ENCODE peak calls at places on chromosomes 13 and 19, in five cellular contexts. B is stomach, N is nephron progenitor cell, J is fibroblast of the aortic adventitia, C is psoas muscle. H is an unnamed sample.

GRCh38 chr13:90882551-90882950 is 464.9 kb upstream of the MIR17HG start:
- DNase-seq in J (no peak), B (no peak), C (no peak), N (no peak), H (no peak)

GRCh38 chr19:3284759-3285646 is 60.5 kb downstream of the CELF5 start:
- DNase-seq in C (peak), B (peak), J (peak), N (peak), H (no peak)

GRCh38 chr19:18251587-18252369 is 22.5 kb downstream of the IQCN start:
- DNase-seq in B (peak), J (peak), N (peak), C (peak), H (peak)

GRCh38 chr13:109309625-109310363 is 476.6 kb downstream of the IRS2 start:
- DNase-seq in J (no peak), B (peak), N (no peak), C (no peak), H (no peak)

GRCh38 chr13:113366031-113366588 is 2.2 kb upstream of the GRTP1 start:
- DNase-seq in N (peak), C (no peak), J (no peak), B (peak), H (no peak)

GRCh38 chr13:48436661-48437242 is 23.8 kb upstream of the LPAR6 start:
- DNase-seq in B (no peak), J (no peak), C (no peak), N (no peak), H (no peak)

GRCh38 chr19:34096020-34096915 is 76.0 kb upstream of the LSM14A start:
- DNase-seq in J (peak), B (no peak), C (no peak), N (no peak), H (no peak)

GRCh38 chr13:101453784-101454201 is 1.3 kb downstream of the ITGBL1 start:
- DNase-seq in N (no peak), B (peak), J (no peak), C (no peak), H (no peak)

GRCh38 chr19:43913383-43913782 is 21.7 kb downstream of the ZNF45 start:
- DNase-seq in N (no peak), C (no peak), B (no peak), J (no peak), H (no peak)

GRCh38 chr13:21060063-21060826 is 1.1 kb downstream of the LATS2 start:
- DNase-seq in C (peak), J (peak), N (peak), B (peak), H (no peak)

GRCh38 chr19:14058182-14059092 is 3.4 kb downstream of the PALM3 start:
- DNase-seq in N (no peak), C (no peak), J (no peak), B (no peak), H (no peak)

GRCh38 chr13:46961719-46962118 is 64.9 kb upstream of the HTR2A start:
- DNase-seq in J (peak), B (no peak), C (no peak), N (no peak), H (no peak)

GRCh38 chr13:99136427-99136954 is 64.2 kb upstream of the UBAC2 start:
- DNase-seq in B (no peak), N (no peak), J (no peak), C (no peak), H (no peak)

GRCh38 chr19:5621311-5621944 is 1.1 kb downstream of the SAFB2 start:
- DNase-seq in J (peak), N (no peak), B (peak), C (peak), H (no peak)

GRCh38 chr13:31433756-31434155 is 234.0 kb downstream of the B3GLCT start:
- DNase-seq in B (no peak), J (peak), C (no peak), N (no peak), H (no peak)

GRCh38 chr19:1159864-1160595 is 14.0 kb downstream of the SBNO2 start:
- DNase-seq in B (no peak), C (peak), N (no peak), J (no peak), H (no peak)

GRCh38 chr19:9644472-9644871 is 23.4 kb upstream of the ZNF561 start:
- DNase-seq in N (no peak), C (no peak), J (no peak), B (no peak), H (no peak)

GRCh38 chr19:15701757-15702589 is 25.9 kb upstream of the OR10H2 start:
- DNase-seq in J (no peak), B (no peak), C (no peak), N (no peak), H (no peak)

GRCh38 chr19:35090160-35090794 is 25.3 kb upstream of the FXYD3 start:
- DNase-seq in B (peak), J (peak), N (peak), C (no peak), H (no peak)

GRCh38 chr19:3699071-3699740 is 1.1 kb downstream of the PIP5K1C start:
- DNase-seq in C (peak), B (no peak), J (peak), N (peak), H (peak)

GRCh38 chr19:46320559-46320958 is 23.7 kb downstream of the HIF3A start:
- DNase-seq in B (no peak), J (no peak), N (no peak), C (no peak), H (no peak)

GRCh38 chr19:12930002-12930645 is 3.4 kb downstream of the FARSA start:
- DNase-seq in J (no peak), C (no peak), N (no peak), B (no peak), H (no peak)

GRCh38 chr19:34327851-34328250 is 37.1 kb upstream of the GPI start:
- DNase-seq in J (no peak), C (no peak), B (no peak), N (no peak), H (no peak)

GRCh38 chr13:26887594-26887993 is 127.0 kb upstream of the GPR12 start:
- DNase-seq in N (no peak), J (no peak), B (no peak), C (no peak), H (no peak)
- TF ChIP-seq CTCF in N (no peak), J (no peak), B (no peak), C (no peak), H (no peak)

DNA sequence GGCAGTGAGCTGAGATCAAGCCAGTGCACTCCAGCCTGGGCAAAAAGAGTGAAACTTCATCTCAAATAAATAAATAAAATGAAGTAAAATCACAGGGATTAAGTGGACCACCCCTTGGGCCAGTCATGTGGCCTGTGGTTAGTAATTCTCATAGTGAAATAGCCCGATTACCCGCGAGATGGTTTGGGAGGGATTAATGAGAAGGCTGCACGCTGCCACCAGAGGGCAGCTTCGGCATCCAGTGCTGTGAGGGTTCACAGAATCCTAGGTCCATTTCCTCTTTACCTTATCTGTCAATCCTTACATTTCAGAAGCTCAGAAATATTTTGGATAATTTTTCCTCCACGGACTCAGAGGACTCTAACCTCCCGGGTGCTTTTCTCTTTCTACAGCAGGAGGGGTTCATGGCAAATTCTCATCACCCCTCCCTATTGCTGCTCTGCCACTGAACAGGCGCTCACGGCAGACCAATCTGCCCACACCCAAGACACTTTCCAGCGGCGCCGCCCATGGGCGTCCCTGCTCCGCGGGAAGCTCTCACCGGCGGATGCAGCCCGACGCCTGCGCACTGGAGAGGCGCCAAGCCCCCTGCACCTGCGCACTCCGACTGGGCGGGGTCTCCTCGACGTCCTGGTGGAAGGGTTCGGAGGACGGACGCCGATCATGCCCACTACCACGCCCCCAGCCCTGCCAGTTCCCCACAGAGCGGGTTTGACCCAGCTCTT is 11.0 kb downstream of the ZNF835 start:
- DNase-seq in J (no peak), N (no peak), B (no peak), C (no peak), H (no peak)
- TF ChIP-seq CTCF in J (no peak), N (no peak), B (no peak), C (no peak), H (no peak)

DNA sequence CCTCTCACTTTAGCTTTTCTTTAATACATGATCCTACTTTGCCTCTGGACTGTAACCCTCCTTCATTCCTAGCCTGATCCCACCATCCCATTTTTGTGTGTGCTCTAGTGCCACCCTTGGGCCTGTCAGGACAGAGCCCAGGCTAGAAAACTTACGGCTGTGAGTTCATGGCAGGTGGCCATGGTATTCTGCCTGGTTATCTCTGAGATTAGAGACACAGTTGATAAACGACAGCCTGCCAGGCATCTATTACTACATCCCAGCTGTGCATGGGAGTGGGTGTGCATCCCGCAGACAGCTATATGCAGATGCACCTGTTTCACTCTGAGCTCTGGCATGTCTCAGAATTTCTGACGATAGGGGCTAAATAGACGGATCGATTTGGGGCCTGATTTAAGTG is 110.9 kb downstream of the HS6ST3 start:
- DNase-seq in C (no peak), N (no peak), J (no peak), B (no peak), H (no peak)
- TF ChIP-seq CTCF in C (no peak), N (no peak), J (no peak), B (no peak), H (no peak)

GRCh38 chr13:108182652-108183051 is 32.7 kb downstream of the LIG4 start:
- DNase-seq in C (no peak), B (no peak), N (no peak), J (no peak), H (no peak)

GRCh38 chr13:108178105-108178504 is 37.2 kb downstream of the LIG4 start:
- DNase-seq in C (no peak), J (no peak), N (no peak), B (no peak), H (no peak)

DNA sequence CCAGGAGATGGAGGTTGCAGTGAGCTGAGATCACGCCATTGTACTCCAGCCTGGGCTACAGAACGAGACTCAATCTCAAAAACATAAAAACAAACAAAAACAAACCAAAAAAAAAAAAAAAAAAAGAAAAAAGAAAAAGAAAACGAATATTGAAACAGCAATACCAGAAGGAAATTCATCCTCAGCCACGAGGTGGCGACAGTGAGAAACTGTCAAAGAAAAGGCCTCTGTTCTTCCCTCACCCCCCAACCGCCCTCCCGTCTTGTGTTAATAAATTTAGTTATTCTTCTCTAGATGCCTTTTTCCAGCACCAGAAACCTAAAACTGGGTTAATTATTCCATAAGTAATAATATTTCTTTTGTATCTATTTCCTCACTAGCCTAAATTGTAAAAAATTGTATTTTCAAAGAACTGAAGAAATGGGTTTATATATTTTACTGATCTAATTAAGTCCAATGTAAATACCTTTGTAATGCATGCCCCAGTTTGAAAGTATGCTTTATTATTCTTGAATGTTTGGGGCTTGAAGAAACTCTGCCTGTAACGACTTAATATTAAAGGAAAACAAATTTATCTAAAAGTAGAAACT is 38.6 kb downstream of the LIG4 start:
- DNase-seq in J (peak), B (peak), N (peak), C (no peak), H (no peak)
- TF ChIP-seq CTCF in J (peak), B (no peak), N (no peak), C (peak), H (peak)

DNA sequence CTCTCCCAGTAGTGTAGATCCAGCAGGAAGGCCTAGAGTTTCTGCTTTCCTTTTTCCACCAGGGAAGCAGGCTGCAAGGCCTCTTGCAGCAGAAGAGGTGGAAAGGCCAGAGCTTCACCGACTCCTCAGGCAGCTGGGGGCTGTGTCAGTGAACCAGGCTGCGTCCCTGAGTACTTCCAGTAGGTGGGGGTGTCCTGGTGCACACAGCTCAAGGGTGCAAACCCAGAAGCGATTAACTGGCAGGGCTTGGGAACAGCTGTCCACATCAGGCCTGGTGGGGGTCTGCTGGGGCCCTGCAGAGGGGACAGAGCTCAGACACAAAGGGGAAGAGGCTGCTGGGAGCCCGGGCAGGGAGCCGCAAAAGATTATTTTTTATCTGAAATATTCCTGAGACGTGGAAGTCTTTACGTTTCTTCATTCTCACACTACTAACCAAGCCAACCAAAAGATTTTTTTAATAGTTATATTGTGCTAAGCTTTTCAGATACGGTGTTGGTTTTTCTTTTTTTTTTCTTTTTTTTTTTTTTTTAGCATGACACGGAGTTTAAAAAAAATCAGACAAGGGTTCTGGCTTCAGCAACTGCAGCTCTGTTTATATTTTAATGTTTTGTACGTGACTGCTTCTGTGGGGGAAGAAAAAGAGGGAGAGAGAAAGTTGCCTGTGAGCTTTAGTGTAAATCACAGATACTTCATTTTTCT is 11.0 kb downstream of the TSHZ3 start:
- DNase-seq in C (peak), J (peak), N (peak), B (no peak), H (no peak)
- TF ChIP-seq CTCF in C (peak), J (peak), N (peak), B (peak), H (peak)